ENCODE peak calls at places on chromosomes 16 and 17, in nine cellular contexts. A is A549; P is small intestine; S is fibroblast of lung; N is CD4-positive, alpha-beta memory T cell; M is cardiac muscle cell; W is spleen; H is tibial nerve; X is right atrium auricular region. L is an unnamed sample.

GRCh38 chr16:72256398-72257048 is 84.6 kb upstream of the PMFBP1 start:
- DNase-seq in W (no peak), H (no peak), S (peak; percentile 82), P (no peak), A (no peak), M (peak; percentile 67), X (no peak), N (no peak), L (no peak)

GRCh38 chr17:62987136-62987535 is 21.1 kb downstream of the TANC2 start:
- DNase-seq in W (no peak), P (no peak), H (no peak), N (no peak), M (no peak), S (no peak), X (no peak), A (no peak), L (no peak)

GRCh38 chr17:7047566-7047965 is 3.7 kb upstream of the SLC16A11 start:
- DNase-seq in N (no peak), S (no peak), X (no peak), M (no peak), W (no peak), P (no peak), A (no peak), H (no peak), L (no peak)

GRCh38 chr16:787978-788398 is at the start of gene RPUSD1:
- DNase-seq in W (no peak), N (no peak), P (no peak), H (no peak), S (peak; percentile 10), M (no peak), X (no peak), A (no peak), L (no peak)

GRCh38 chr17:64275016-64275415 is 12.0 kb upstream of the TEX2 start:
- DNase-seq in N (no peak), S (no peak), H (no peak), A (no peak), M (no peak), P (no peak), X (no peak), W (no peak), L (no peak)

GRCh38 chr16:56345406-56346050 is 79.8 kb downstream of the AMFR start:
- DNase-seq in A (no peak), S (no peak), X (no peak), P (no peak), H (no peak), N (no peak), M (no peak), W (peak; percentile 42), L (no peak)

GRCh38 chr17:30095507-30096244 is 20.9 kb upstream of the NSRP1 start:
- DNase-seq in A (peak; percentile 78), W (no peak), S (peak; percentile 80), P (peak; percentile 59), N (no peak), M (peak; percentile 84), X (no peak), H (no peak), L (no peak)

GRCh38 chr16:19748389-19749110 is 30.5 kb downstream of the IQCK start:
- DNase-seq in M (no peak), S (no peak), X (no peak), H (no peak), P (no peak), W (no peak), N (no peak), A (no peak), L (no peak)

GRCh38 chr17:81341347-81342061 is 46.4 kb upstream of the SLC38A10 start:
- DNase-seq in P (no peak), N (no peak), X (no peak), H (no peak), M (peak; percentile 50), S (peak; percentile 16), W (peak; percentile 72), A (no peak), L (no peak)

GRCh38 chr17:72118588-72119279 is 2.1 kb upstream of the SOX9 start:
- DNase-seq in W (no peak), A (peak; percentile 79), H (no peak), P (peak; percentile 84), N (peak; percentile 4), S (peak; percentile 84), X (peak; percentile 86), M (peak; percentile 93), L (peak; percentile 26)

GRCh38 chr17:29590261-29590978 is 972 bp upstream of the GIT1 start:
- DNase-seq in N (no peak), P (no peak), A (peak; percentile 56), W (peak; percentile 82), M (peak; percentile 48), H (no peak), S (peak; percentile 71), X (no peak), L (no peak)

GRCh38 chr17:61338874-61339478 is 60.7 kb upstream of the TBX2 start:
- DNase-seq in W (no peak), X (no peak), N (no peak), P (no peak), S (no peak), M (peak; percentile 49), A (no peak), H (no peak), L (no peak)

GRCh38 chr17:44707755-44708400 is 587 bp upstream of the DBF4B start:
- DNase-seq in X (no peak), W (no peak), M (peak; percentile 16), P (peak; percentile 0), A (no peak), S (no peak), H (no peak), N (no peak), L (no peak)

GRCh38 chr16:3993052-3993785 is 112.7 kb upstream of the CREBBP start:
- DNase-seq in S (no peak), X (no peak), N (no peak), P (no peak), A (no peak), M (no peak), W (no peak), H (no peak), L (no peak)

GRCh38 chr17:63676540-63676933 is 23.4 kb downstream of the LIMD2 start:
- DNase-seq in N (no peak), W (no peak), A (no peak), H (no peak), X (no peak), M (no peak), P (peak; percentile 17), S (no peak), L (no peak)

DNA sequence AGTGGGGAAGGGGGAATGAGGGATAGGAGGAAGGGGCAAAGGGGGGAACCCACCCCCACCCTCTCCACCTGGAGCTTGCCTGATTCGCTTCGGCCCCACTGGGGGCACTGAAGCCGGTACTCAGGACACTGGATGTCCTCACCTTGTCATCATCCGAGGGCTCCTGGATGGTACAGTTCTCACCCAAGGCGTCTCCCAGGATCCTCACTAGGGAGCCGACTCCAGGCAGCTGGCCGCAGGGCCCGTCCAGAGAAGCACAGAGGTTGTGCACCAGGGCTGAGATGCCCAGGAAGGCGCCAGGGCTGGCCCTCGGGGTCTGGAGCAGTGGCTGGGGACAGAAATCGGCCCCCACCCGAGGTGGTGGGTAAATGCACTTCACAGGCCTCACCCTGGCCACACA is 92.3 kb downstream of the LITAF start:
- DNase-seq in W (no peak), H (no peak), X (no peak), N (no peak), M (no peak), P (no peak), A (no peak), S (no peak), L (no peak)
- H3K27ac ChIP-seq in W (no peak overlapping the region), H (no peak overlapping the region), X (peak overlapping the region; percentile 77), N (no peak overlapping the region), M (no peak overlapping the region), P (no peak overlapping the region), A (peak overlapping the region; percentile 88), S (no peak overlapping the region), L (no peak overlapping the region)

DNA sequence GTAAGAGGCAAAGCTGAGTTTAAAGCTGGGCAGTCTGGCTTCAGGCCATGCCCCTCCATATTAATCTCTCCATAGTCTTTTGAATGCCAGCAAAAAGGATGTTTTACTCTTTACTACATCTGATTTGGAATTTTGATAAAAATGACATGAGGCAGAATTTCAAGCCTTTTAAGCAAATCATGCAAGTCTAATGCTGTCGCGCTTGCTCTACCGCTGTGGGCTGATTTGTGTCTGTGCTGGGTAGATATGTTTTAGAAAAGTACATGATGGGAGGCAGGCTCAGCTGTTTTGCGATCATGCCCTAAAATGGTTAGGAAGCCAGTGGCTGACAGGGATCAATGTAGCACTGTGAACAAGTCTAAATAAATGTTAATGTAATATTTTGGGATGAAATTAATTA is 312.0 kb downstream of the CA10 start:
- DNase-seq in X (no peak), S (no peak), M (no peak), W (no peak), P (no peak), A (no peak), N (no peak), H (no peak), L (no peak)
- H3K4me1 ChIP-seq in X (no peaks in the 10 kb centered on the region), S (no peaks in the 10 kb centered on the region), M (no peaks in the 10 kb centered on the region), W (no peaks in the 10 kb centered on the region), P (no peaks in the 10 kb centered on the region), A (no peaks in the 10 kb centered on the region), N (no peaks in the 10 kb centered on the region), H (no peaks in the 10 kb centered on the region), L (no peaks in the 10 kb centered on the region)

GRCh38 chr17:17952691-17953090 is 19.5 kb downstream of the TOM1L2 start:
- DNase-seq in W (no peak), M (no peak), A (no peak), X (no peak), H (no peak), P (no peak), S (no peak), N (no peak), L (no peak)
- H3K27ac ChIP-seq in W (no peak overlapping the region), M (no peak overlapping the region), A (no peak overlapping the region), X (no peak overlapping the region), H (no peak overlapping the region), P (no peak overlapping the region), S (no peak overlapping the region), N (no peak overlapping the region), L (no peak overlapping the region)

GRCh38 chr17:67364847-67365761 is 1.3 kb downstream of the PSMD12 start:
- DNase-seq in N (no peak), P (no peak), A (no peak), S (no peak), W (no peak), M (no peak), X (no peak), H (no peak), L (no peak)

GRCh38 chr17:67360880-67361279 is 5.5 kb downstream of the PSMD12 start:
- DNase-seq in W (no peak), P (no peak), X (no peak), H (no peak), M (no peak), A (no peak), S (no peak), N (no peak), L (no peak)

GRCh38 chr17:67359960-67360817 is 6.2 kb downstream of the PSMD12 start:
- DNase-seq in W (no peak), N (peak; percentile 70), H (no peak), P (no peak), S (peak; percentile 30), A (peak; percentile 40), M (peak; percentile 46), X (no peak), L (peak; percentile 44)

GRCh38 chr17:67358612-67359011 is 7.8 kb downstream of the PSMD12 start:
- DNase-seq in S (peak; percentile 50), H (no peak), X (no peak), P (no peak), M (no peak), W (no peak), A (no peak), N (no peak), L (no peak)

DNA sequence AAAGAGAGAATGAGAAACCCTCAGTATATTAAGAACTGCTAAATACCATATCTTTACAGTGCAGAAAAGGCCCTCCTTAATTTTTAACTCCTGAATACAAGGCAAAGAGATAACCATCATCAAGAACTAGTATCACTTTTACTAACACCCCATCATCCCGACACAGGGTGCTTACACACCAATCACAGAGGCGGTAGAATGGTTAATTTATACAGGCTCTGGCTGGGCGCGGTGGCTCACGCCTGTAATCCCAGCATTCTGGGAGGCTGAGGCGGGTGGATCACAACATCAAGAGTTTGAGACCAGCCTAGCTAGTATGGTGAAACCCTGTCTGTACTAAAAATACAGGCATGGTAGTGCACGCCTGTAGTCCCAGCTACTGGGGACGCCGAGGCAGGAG is 4.2 kb downstream of the PSMD12 start:
- DNase-seq in A (no peak), M (no peak), X (no peak), H (no peak), N (no peak), P (no peak), W (no peak), S (no peak), L (no peak)
- H3K4me1 ChIP-seq in A (peaks cover 28% of the 10 kb centered on the region), M (peaks cover 22% of the 10 kb centered on the region), X (no peaks in the 10 kb centered on the region), H (no peaks in the 10 kb centered on the region), N (peaks cover 84% of the 10 kb centered on the region), P (peaks cover 2% of the 10 kb centered on the region), W (peaks cover 51% of the 10 kb centered on the region), S (peaks cover 17% of the 10 kb centered on the region), L (peaks cover 71% of the 10 kb centered on the region)

L was measured in CD4-positive, CD25-positive, alpha-beta regulatory T cell.